ENCODE peak calls at places on chromosomes 2 and 18, in eight cellular contexts. R is T-helper 17 cell, S is glutamatergic neuron, C is cardiac septum, F is mesothelial cell of epicardium, I is SK-N-DZ, K is NCI-H460, O is lower lobe of right lung. W is an unnamed sample.

GRCh38 chr18:62942578-62942977 is 227.2 kb downstream of the PHLPP1 start:
- DNase-seq in O (no peak), K (no peak), R (no peak), I (no peak), C (no peak), F (no peak), S (no peak), W (no peak)

GRCh38 chr2:120503793-120504571 is 158.0 kb downstream of the INHBB start:
- DNase-seq in F (no peak), C (no peak), I (no peak), O (no peak), S (no peak), K (no peak), R (no peak), W (no peak)

GRCh38 chr2:239355139-239355538 is 45.7 kb downstream of the HDAC4 start:
- DNase-seq in R (no peak), F (no peak), S (no peak), K (no peak), C (no peak), O (no peak), I (no peak), W (peak; percentile 15)

GRCh38 chr2:232476791-232477190 is 10.8 kb downstream of the ECEL1 start:
- DNase-seq in O (peak; percentile 28), R (no peak), S (no peak), K (no peak), F (no peak), C (peak; percentile 43), I (no peak), W (no peak)

GRCh38 chr2:4679391-4679790 is 976.0 kb downstream of the DCDC2C start:
- DNase-seq in C (no peak), K (no peak), I (no peak), F (no peak), R (no peak), O (no peak), S (no peak), W (no peak)

GRCh38 chr2:142307086-142307485 is 176.3 kb upstream of the LRP1B start:
- DNase-seq in I (no peak), F (no peak), C (no peak), K (no peak), O (no peak), S (no peak), R (no peak), W (no peak)

GRCh38 chr2:45412754-45413379 is 198.2 kb downstream of the SRBD1 start:
- DNase-seq in F (no peak), S (no peak), C (no peak), R (no peak), O (no peak), I (no peak), K (no peak), W (peak; percentile 10)

GRCh38 chr2:173681891-173682655 is 283.1 kb downstream of the SP3 start:
- DNase-seq in I (no peak), K (no peak), S (no peak), R (no peak), O (no peak), C (no peak), F (no peak), W (no peak)

GRCh38 chr2:20231159-20231558 is 6.2 kb upstream of the SDC1 start:
- DNase-seq in K (no peak), S (no peak), R (no peak), C (no peak), O (no peak), F (peak; percentile 14), I (no peak), W (no peak)